ENCODE peak calls at places on chromosomes 11 and 22, in eight cellular contexts. D, B, P, V, U, Z, E and O are unnamed samples.

GRCh38 chr22:27133951-27134664 is 476.7 kb downstream of the MIAT start:
- DNase-seq in D (peak), B (peak), P (no peak), V (peak), U (no peak), Z (peak), E (no peak), O (peak)

GRCh38 chr11:108388576-108388975 is 78.8 kb downstream of the C11orf65 start:
- DNase-seq in D (no peak), B (no peak), P (no peak), V (no peak), U (no peak), Z (no peak), E (no peak), O (no peak)

GRCh38 chr11:128283445-128283844 is 303.9 kb downstream of the ETS1 start:
- DNase-seq in D (no peak), B (no peak), P (no peak), V (no peak), U (no peak), Z (no peak), E (no peak), O (no peak)

GRCh38 chr11:85483861-85484260 is 143.3 kb downstream of the DLG2 start:
- DNase-seq in D (no peak), B (no peak), P (no peak), V (no peak), U (no peak), Z (no peak), E (no peak), O (peak)

GRCh38 chr11:8531312-8531711 is 62.7 kb downstream of the STK33 start:
- DNase-seq in D (no peak), B (peak), P (no peak), V (no peak), U (no peak), Z (no peak), E (no peak), O (no peak)

GRCh38 chr11:96203567-96204365 is 139.2 kb downstream of the MAML2 start:
- DNase-seq in D (no peak), B (no peak), P (no peak), V (no peak), U (no peak), Z (no peak), E (no peak), O (no peak)

GRCh38 chr11:78860720-78861422 is 286.2 kb upstream of the NARS2 start:
- DNase-seq in D (no peak), B (peak), P (peak), V (no peak), U (peak), Z (no peak), E (no peak), O (no peak)

GRCh38 chr11:11416917-11417316 is 63.9 kb upstream of the CSNK2A3 start:
- DNase-seq in D (no peak), B (no peak), P (no peak), V (no peak), U (no peak), Z (no peak), E (no peak), O (no peak)

GRCh38 chr11:8638300-8638699 is 44.2 kb downstream of the TRIM66 start:
- DNase-seq in D (no peak), B (no peak), P (no peak), V (no peak), U (no peak), Z (no peak), E (no peak), O (no peak)

GRCh38 chr11:128509990-128510389 is 77.4 kb downstream of the ETS1 start:
- DNase-seq in D (no peak), B (no peak), P (no peak), V (no peak), U (no peak), Z (no peak), E (no peak), O (no peak)

GRCh38 chr11:726278-726915 is 20.4 kb downstream of the EPS8L2 start:
- DNase-seq in D (no peak), B (peak), P (peak), V (peak), U (no peak), Z (peak), E (peak), O (no peak)

GRCh38 chr11:86459682-86460460 is 85.2 kb downstream of the CCDC81 start:
- DNase-seq in D (no peak), B (peak), P (no peak), V (no peak), U (no peak), Z (peak), E (peak), O (no peak)

GRCh38 chr11:26134481-26135355 is 197.2 kb upstream of the ANO3 start:
- DNase-seq in D (no peak), B (peak), P (no peak), V (no peak), U (no peak), Z (no peak), E (no peak), O (no peak)

GRCh38 chr11:92866679-92867282 is 102.7 kb upstream of the MTNR1B start:
- DNase-seq in D (no peak), B (no peak), P (no peak), V (no peak), U (no peak), Z (no peak), E (no peak), O (no peak)

GRCh38 chr11:124793466-124794278 is 6.5 kb downstream of the MSANTD2 start:
- DNase-seq in D (no peak), B (peak), P (peak), V (no peak), U (peak), Z (peak), E (no peak), O (no peak)

GRCh38 chr22:43978558-43978957 is 23.3 kb downstream of the SAMM50 start:
- DNase-seq in D (no peak), B (no peak), P (no peak), V (peak), U (no peak), Z (no peak), E (no peak), O (no peak)

GRCh38 chr22:35219012-35219411 is 38.3 kb upstream of the HMGXB4 start:
- DNase-seq in D (peak), B (no peak), P (no peak), V (no peak), U (no peak), Z (no peak), E (no peak), O (peak)

GRCh38 chr11:112962854-112963367 is 1.7 kb downstream of the NCAM1 start:
- DNase-seq in D (no peak), B (peak), P (peak), V (peak), U (no peak), Z (peak), E (peak), O (no peak)

GRCh38 chr22:26273011-26273675 is 103.9 kb downstream of the SEZ6L start:
- DNase-seq in D (no peak), B (no peak), P (no peak), V (no peak), U (no peak), Z (no peak), E (no peak), O (no peak)

GRCh38 chr11:3942160-3942955 is 86.9 kb downstream of the STIM1 start:
- DNase-seq in D (no peak), B (no peak), P (no peak), V (no peak), U (peak), Z (no peak), E (no peak), O (no peak)

GRCh38 chr22:39030705-39031104 is 9.8 kb downstream of the APOBEC3D start:
- DNase-seq in D (no peak), B (no peak), P (no peak), V (no peak), U (no peak), Z (no peak), E (no peak), O (no peak)

GRCh38 chr11:121895919-121896318 is 220.1 kb downstream of the BLID start:
- DNase-seq in D (peak), B (no peak), P (no peak), V (no peak), U (no peak), Z (no peak), E (no peak), O (peak)

GRCh38 chr22:42688241-42688913 is 32.3 kb downstream of the A4GALT start:
- DNase-seq in D (peak), B (peak), P (peak), V (peak), U (no peak), Z (peak), E (peak), O (peak)

GRCh38 chr22:22818202-22818538 is 69.4 kb upstream of the IGLL5 start:
- DNase-seq in D (no peak), B (no peak), P (no peak), V (no peak), U (no peak), Z (no peak), E (no peak), O (no peak)

GRCh38 chr11:61173456-61173855 is 12.2 kb upstream of the VPS37C start:
- DNase-seq in D (no peak), B (no peak), P (no peak), V (peak), U (no peak), Z (no peak), E (no peak), O (no peak)
- TF ChIP-seq CTCF in D (peak), B (no peak), P (no peak), V (no peak), U (no peak), Z (peak), E (no peak), O (peak)

GRCh38 chr11:133966147-133966546 is 9.4 kb upstream of the IGSF9B start:
- DNase-seq in D (no peak), B (no peak), P (no peak), V (no peak), U (no peak), Z (no peak), E (no peak), O (no peak)

GRCh38 chr11:133968300-133968699 is 11.5 kb upstream of the IGSF9B start:
- DNase-seq in D (no peak), B (no peak), P (peak), V (no peak), U (peak), Z (no peak), E (no peak), O (no peak)

GRCh38 chr11:133969072-133969471 is 12.3 kb upstream of the IGSF9B start:
- DNase-seq in D (no peak), B (no peak), P (no peak), V (no peak), U (no peak), Z (no peak), E (no peak), O (no peak)

GRCh38 chr11:133966924-133967598 is 10.3 kb upstream of the IGSF9B start:
- DNase-seq in D (no peak), B (no peak), P (peak), V (peak), U (peak), Z (no peak), E (no peak), O (no peak)

DNA sequence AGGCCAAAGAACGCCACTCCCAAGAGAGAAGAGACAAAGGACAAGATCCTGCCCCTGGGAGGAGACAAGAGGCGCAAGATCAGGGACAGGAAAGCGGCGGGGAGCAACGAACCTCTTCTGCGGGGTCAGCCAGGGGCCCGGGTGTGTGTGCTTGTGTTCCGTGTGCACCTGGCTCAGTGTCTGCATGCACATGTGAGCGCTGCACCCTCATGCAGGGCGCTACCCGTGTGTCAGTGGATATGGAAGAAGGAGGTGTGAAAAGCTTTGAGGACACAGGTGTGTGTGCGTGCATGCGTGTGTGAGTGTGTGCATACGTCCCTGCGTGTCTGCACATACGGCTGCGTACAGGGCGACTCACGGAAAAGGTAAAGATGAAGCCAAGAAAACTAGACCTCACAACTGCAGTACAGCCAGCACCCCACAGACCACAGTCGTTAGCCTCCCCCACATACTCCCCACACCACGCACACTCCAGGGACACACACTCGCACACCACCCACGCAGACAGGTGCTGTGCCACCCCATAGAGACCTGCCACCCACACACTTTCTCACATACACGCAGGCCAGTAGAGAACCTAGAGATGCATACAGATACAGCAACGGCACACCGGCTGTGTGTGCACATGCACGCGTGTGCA is 11.0 kb upstream of the IGSF9B start:
- DNase-seq in D (no peak), B (no peak), P (no peak), V (no peak), U (no peak), Z (no peak), E (no peak), O (no peak)
- TF ChIP-seq CTCF in D (no peak), B (no peak), P (no peak), V (no peak), U (no peak), Z (no peak), E (no peak), O (no peak)

DNA sequence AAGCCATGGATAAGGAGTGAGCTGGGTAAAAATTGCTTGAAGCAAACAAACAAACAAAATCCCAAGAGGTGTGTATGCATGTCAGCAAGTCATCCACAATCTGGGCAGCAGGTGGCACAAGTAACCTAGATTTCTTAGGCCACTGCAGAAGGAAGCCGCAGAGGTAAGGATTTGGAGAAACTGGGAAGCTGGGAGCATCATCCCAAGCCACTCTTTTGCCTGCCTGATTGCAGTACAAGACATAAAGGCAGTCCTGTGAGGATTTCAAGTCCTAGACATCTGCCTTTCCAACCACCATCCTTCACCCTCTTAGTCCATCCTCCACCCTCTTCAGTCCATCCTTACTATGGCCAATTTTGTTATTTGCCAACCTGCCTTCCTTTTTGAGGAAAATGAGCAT is 67.2 kb upstream of the BMAL1 start:
- DNase-seq in D (peak), B (peak), P (peak), V (peak), U (peak), Z (peak), E (peak), O (peak)
- TF ChIP-seq CTCF in D (peak), B (peak), P (peak), V (peak), U (peak), Z (peak), E (peak), O (peak)

DNA sequence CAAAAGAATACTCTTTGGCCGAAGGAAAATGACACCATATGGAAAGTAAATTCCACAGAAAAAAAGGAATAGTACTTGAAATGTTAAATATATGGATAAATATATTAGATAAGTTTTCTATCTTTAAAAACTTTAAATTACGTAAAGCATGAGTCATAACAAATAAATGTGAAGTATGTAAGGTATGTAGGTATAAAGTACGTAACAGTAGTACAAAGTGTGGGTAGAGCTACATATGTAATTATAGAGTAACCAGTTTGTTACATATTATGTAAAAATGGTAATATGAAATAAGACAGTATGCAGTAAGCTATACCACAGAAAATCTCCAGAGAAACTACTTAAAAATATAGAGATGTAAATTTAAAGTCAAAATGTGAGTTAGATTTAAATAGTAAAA is 582.3 kb upstream of the CHORDC1 start:
- DNase-seq in D (no peak), B (no peak), P (no peak), V (no peak), U (no peak), Z (no peak), E (no peak), O (no peak)
- TF ChIP-seq CTCF in D (no peak), B (no peak), P (no peak), V (no peak), U (no peak), Z (no peak), E (no peak), O (no peak)

GRCh38 chr22:20179455-20180244 is 28.8 kb upstream of the CCDC188 start:
- DNase-seq in D (no peak), B (no peak), P (no peak), V (no peak), U (no peak), Z (no peak), E (no peak), O (no peak)

GRCh38 chr22:20180640-20181039 is 29.8 kb upstream of the CCDC188 start:
- DNase-seq in D (no peak), B (no peak), P (no peak), V (no peak), U (no peak), Z (no peak), E (no peak), O (no peak)

GRCh38 chr22:20178922-20179227 is 28.0 kb upstream of the CCDC188 start:
- DNase-seq in D (no peak), B (no peak), P (no peak), V (no peak), U (no peak), Z (no peak), E (no peak), O (no peak)

GRCh38 chr22:20181194-20181931 is 30.5 kb upstream of the CCDC188 start:
- DNase-seq in D (no peak), B (no peak), P (no peak), V (no peak), U (no peak), Z (no peak), E (no peak), O (no peak)

GRCh38 chr22:20180245-20180630 is 29.4 kb upstream of the CCDC188 start:
- DNase-seq in D (no peak), B (no peak), P (peak), V (no peak), U (no peak), Z (no peak), E (no peak), O (no peak)
- TF ChIP-seq CTCF in D (peak), B (peak), P (peak), V (no peak), U (peak), Z (no peak), E (no peak), O (no peak)

DNA sequence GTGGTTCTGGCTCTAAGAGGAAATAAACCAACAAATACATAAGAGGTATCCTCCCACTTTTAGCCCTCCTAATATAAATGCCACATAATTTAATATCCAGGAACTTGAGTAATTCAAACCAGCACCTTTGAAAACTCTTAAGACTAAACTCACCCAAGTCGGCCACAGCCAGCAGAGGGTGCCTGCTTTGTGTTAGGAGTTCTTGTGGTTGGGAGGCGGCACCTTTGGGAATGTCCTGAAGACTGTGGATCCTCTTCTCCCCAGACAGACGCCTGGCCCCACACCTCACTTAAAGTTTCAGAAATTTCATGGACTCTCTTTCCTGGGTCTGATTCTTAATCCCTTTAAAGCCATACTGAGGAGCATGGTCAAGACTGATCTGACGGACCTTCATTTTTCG is 169.0 kb downstream of the TBC1D22A start:
- DNase-seq in D (no peak), B (peak), P (no peak), V (no peak), U (no peak), Z (no peak), E (no peak), O (no peak)
- TF ChIP-seq CTCF in D (peak), B (peak), P (no peak), V (no peak), U (no peak), Z (no peak), E (no peak), O (no peak)

GRCh38 chr11:27475622-27476021 is 3.0 kb upstream of the LGR4 start:
- DNase-seq in D (no peak), B (no peak), P (no peak), V (no peak), U (no peak), Z (no peak), E (no peak), O (no peak)

GRCh38 chr11:27473017-27473406 is 422 bp upstream of the LGR4 start:
- DNase-seq in D (no peak), B (peak), P (no peak), V (no peak), U (no peak), Z (no peak), E (no peak), O (no peak)

GRCh38 chr11:27472398-27473016 is at the start of gene LGR4:
- DNase-seq in D (peak), B (peak), P (peak), V (peak), U (no peak), Z (peak), E (peak), O (peak)

GRCh38 chr11:27477831-27478230 is 5.2 kb upstream of the LGR4 start:
- DNase-seq in D (no peak), B (no peak), P (no peak), V (no peak), U (no peak), Z (no peak), E (no peak), O (no peak)

GRCh38 chr11:27477243-27477642 is 4.7 kb upstream of the LGR4 start:
- DNase-seq in D (no peak), B (no peak), P (no peak), V (no peak), U (no peak), Z (no peak), E (no peak), O (no peak)
- TF ChIP-seq CTCF in D (no peak), B (no peak), P (no peak), V (no peak), U (no peak), Z (no peak), E (no peak), O (no peak)

GRCh38 chr22:19241593-19241906 is 50.0 kb downstream of the CLTCL1 start:
- DNase-seq in D (no peak), B (no peak), P (no peak), V (no peak), U (no peak), Z (no peak), E (no peak), O (no peak)
- TF ChIP-seq CTCF in D (no peak), B (no peak), P (no peak), V (no peak), U (no peak), Z (no peak), E (no peak), O (no peak)